ENCODE peak calls at places on chromosomes 11 and 22, in ten cellular contexts. N is skeletal muscle cell; Y is COR-L47; O is amygdala; R is NAMALWA; C is kidney; Z is activated CD4-positive, alpha-beta T cell treated with anti-CD3 and anti-CD28 coated beads for 24 hours; D is stomach; B is non-pigmented ciliary epithelial cell; A is epithelial cell of esophagus. Q is an unnamed sample.
A peak's percentile ranks its signal among the peaks of the same experiment; 100 is the strongest.

GRCh38 chr22:43931771-43932170 is 8.2 kb downstream of the PNPLA3 start:
- DNase-seq in N (no peak), Y (no peak), O (no peak), R (no peak), C (no peak), Z (no peak), D (no peak), B (no peak), A (peak; percentile 36), Q (no peak)

GRCh38 chr22:38204784-38205183 is 3.0 kb downstream of the MAFF start:
- DNase-seq in N (no peak), Y (no peak), O (no peak), R (peak; percentile 67), C (no peak), Z (no peak), D (no peak), B (no peak), A (no peak), Q (no peak)

GRCh38 chr22:36540867-36541642 is 12.1 kb upstream of the EIF3D start:
- DNase-seq in N (no peak), Y (no peak), O (no peak), R (no peak), C (no peak), Z (no peak), D (no peak), B (no peak), A (no peak), Q (peak; percentile 55)

GRCh38 chr22:30143265-30143664 is 63.0 kb downstream of the HORMAD2 start:
- DNase-seq in N (no peak), Y (no peak), O (no peak), R (no peak), C (no peak), Z (no peak), D (no peak), B (no peak), A (no peak), Q (no peak)

GRCh38 chr11:19810852-19811251 is 98.2 kb downstream of the NAV2 start:
- DNase-seq in N (no peak), Y (no peak), O (no peak), R (no peak), C (no peak), Z (no peak), D (no peak), B (no peak), A (no peak), Q (no peak)

GRCh38 chr11:94539420-94539819 is 4.3 kb upstream of the FUT4 start:
- DNase-seq in N (no peak), Y (no peak), O (no peak), R (no peak), C (no peak), Z (no peak), D (peak; percentile 58), B (no peak), A (peak; percentile 32), Q (no peak)

GRCh38 chr11:47396049-47396320 is 12.4 kb upstream of the SLC39A13 start:
- DNase-seq in N (no peak), Y (no peak), O (no peak), R (no peak), C (no peak), Z (no peak), D (no peak), B (no peak), A (no peak), Q (no peak)

GRCh38 chr11:78313181-78313788 is 104.3 kb downstream of the GAB2 start:
- DNase-seq in N (peak; percentile 79), Y (peak; percentile 24), O (no peak), R (no peak), C (no peak), Z (no peak), D (peak; percentile 31), B (peak; percentile 23), A (peak; percentile 87), Q (no peak)

GRCh38 chr11:2666828-2667570 is 32.8 kb downstream of the KCNQ1OT1 start:
- DNase-seq in N (no peak), Y (no peak), O (no peak), R (no peak), C (peak; percentile 57), Z (no peak), D (peak; percentile 17), B (no peak), A (no peak), Q (no peak)

Q was measured in GM23338.